ENCODE peak calls at places on chromosomes 2 and 18, in nine cellular contexts. Q is ascending aorta; S is HepG2; N is heart right ventricle; H is A673; T is AG10803; P is fibroblast of pulmonary artery; I is CD8-positive, alpha-beta T cell; M is lung. A is an unnamed sample.

GRCh38 chr2:196677404-196677803 is 37.9 kb downstream of the CCDC150 start:
- DNase-seq in N (no peak), M (no peak), Q (no peak), H (no peak), I (no peak), S (no peak), P (peak), T (peak), A (peak)

GRCh38 chr18:73962251-73962650 is 185.4 kb downstream of the FBXO15 start:
- DNase-seq in H (no peak), S (no peak), I (no peak), P (no peak), Q (no peak), T (peak), N (no peak), M (no peak), A (peak)

GRCh38 chr2:40668435-40668834 is 216.5 kb upstream of the SLC8A1 start:
- DNase-seq in M (no peak), H (peak), P (peak), Q (no peak), N (no peak), I (no peak), T (peak), S (no peak), A (peak)

GRCh38 chr2:30349691-30350090 is 97.4 kb upstream of the LCLAT1 start:
- DNase-seq in N (no peak), M (no peak), Q (no peak), P (no peak), S (no peak), H (no peak), T (peak), I (no peak), A (peak)

GRCh38 chr2:101007415-101008345 is 5.6 kb downstream of the RPL31 start:
- DNase-seq in Q (no peak), I (no peak), M (no peak), H (no peak), S (no peak), N (no peak), P (peak), T (no peak), A (no peak)

GRCh38 chr2:86787701-86788100 is 3.0 kb downstream of the CD8A start:
- DNase-seq in H (no peak), Q (no peak), P (peak), N (peak), M (no peak), S (no peak), T (no peak), I (no peak), A (no peak)

GRCh38 chr2:182300603-182301002 is 126.2 kb downstream of the PDE1A start:
- DNase-seq in I (no peak), N (no peak), T (no peak), M (no peak), P (peak), S (no peak), H (peak), Q (no peak), A (no peak)

GRCh38 chr2:123036300-123036699 is 988.8 kb upstream of the CNTNAP5 start:
- DNase-seq in M (no peak), T (no peak), H (no peak), N (no peak), I (no peak), Q (no peak), S (no peak), P (no peak), A (no peak)

GRCh38 chr2:44016282-44016681 is 20.5 kb upstream of the LRPPRC start:
- DNase-seq in H (peak), Q (no peak), P (peak), I (no peak), S (peak), T (peak), N (peak), M (no peak), A (peak)

GRCh38 chr2:101883860-101884259 is 107.9 kb upstream of the IL1R2 start:
- DNase-seq in P (peak), Q (no peak), M (no peak), N (no peak), T (peak), S (peak), H (peak), I (no peak), A (peak)

GRCh38 chr2:228082571-228082970 is 98.9 kb downstream of the SPHKAP start:
- DNase-seq in I (no peak), Q (no peak), N (no peak), S (no peak), T (no peak), P (no peak), M (no peak), H (peak), A (no peak)

GRCh38 chr2:216292886-216293291 is 79.4 kb downstream of the MARCHF4 start:
- DNase-seq in Q (no peak), S (no peak), P (peak), N (no peak), H (peak), T (peak), M (no peak), I (no peak), A (peak)

GRCh38 chr2:217993817-217994459 is 8.9 kb downstream of the TNS1 start:
- DNase-seq in P (peak), Q (no peak), I (peak), N (peak), S (peak), M (peak), T (no peak), H (peak), A (peak)

GRCh38 chr2:68791914-68792313 is 57.3 kb downstream of the ARHGAP25 start:
- DNase-seq in P (no peak), H (no peak), Q (no peak), M (no peak), S (no peak), T (no peak), I (no peak), N (no peak), A (no peak)

GRCh38 chr2:184410160-184410559 is 188.2 kb upstream of the ZNF804A start:
- DNase-seq in N (no peak), I (no peak), S (no peak), M (no peak), T (no peak), Q (no peak), P (no peak), H (no peak), A (no peak)

GRCh38 chr2:170966648-170967396 is 37.8 kb downstream of the GORASP2 start:
- DNase-seq in H (peak), S (peak), Q (no peak), N (no peak), M (no peak), P (no peak), I (no peak), T (no peak), A (no peak)

GRCh38 chr18:54209471-54210180 is 14.8 kb downstream of the MBD2 start:
- DNase-seq in H (no peak), S (no peak), M (no peak), T (peak), P (no peak), I (no peak), Q (no peak), N (no peak), A (no peak)

GRCh38 chr18:43662657-43663056 is 385.4 kb upstream of the SYT4 start:
- DNase-seq in H (peak), S (no peak), T (peak), M (no peak), I (no peak), N (no peak), Q (no peak), P (peak), A (peak)

GRCh38 chr2:175414872-175415487 is 233.5 kb upstream of the ATP5MC3 start:
- DNase-seq in S (peak), N (peak), M (peak), P (peak), Q (no peak), T (peak), H (peak), I (no peak), A (peak)

GRCh38 chr18:41992066-41992465 is 37.0 kb downstream of the PIK3C3 start:
- DNase-seq in I (no peak), S (no peak), Q (no peak), M (no peak), T (peak), N (no peak), H (no peak), P (peak), A (no peak)

GRCh38 chr2:60097298-60097697 is 456.2 kb downstream of the BCL11A start:
- DNase-seq in P (no peak), S (no peak), Q (no peak), M (no peak), N (no peak), T (no peak), H (no peak), I (no peak), A (no peak)

GRCh38 chr2:47227532-47228166 is 72.5 kb upstream of the STPG4 start:
- DNase-seq in Q (no peak), T (no peak), P (no peak), I (no peak), S (no peak), M (no peak), N (no peak), H (no peak), A (no peak)

GRCh38 chr2:241854342-241855244 is 4.1 kb downstream of the PDCD1 start:
- DNase-seq in H (no peak), N (no peak), Q (no peak), S (peak), I (no peak), M (no peak), T (no peak), P (no peak), A (no peak)

GRCh38 chr2:223588251-223588650 is 13.9 kb downstream of the SCG2 start:
- DNase-seq in P (no peak), Q (no peak), M (no peak), H (peak), S (no peak), N (no peak), I (no peak), T (no peak), A (no peak)

GRCh38 chr2:62577994-62578836 is 72.2 kb upstream of the TMEM17 start:
- DNase-seq in T (peak), S (peak), Q (no peak), H (no peak), N (no peak), I (no peak), M (no peak), P (peak), A (peak)

GRCh38 chr18:8839285-8839684 is 133.9 kb downstream of the MTCL1 start:
- DNase-seq in T (peak), H (no peak), Q (no peak), M (no peak), P (peak), I (no peak), N (peak), S (no peak), A (peak)
- H3K4me3 ChIP-seq in T (no peak), H (no peak), Q (no peak), M (no peak), P (no peak), I (no peak), N (no peak), S (no peak), A (no peak)

GRCh38 chr2:41759880-41760279 is 287.9 kb upstream of the PKDCC start:
- DNase-seq in I (no peak), H (no peak), S (no peak), Q (no peak), T (no peak), M (no peak), N (no peak), P (no peak), A (no peak)

GRCh38 chr2:41768301-41768700 is 279.5 kb upstream of the PKDCC start:
- DNase-seq in S (no peak), T (no peak), Q (no peak), H (peak), P (no peak), I (no peak), M (no peak), N (peak), A (no peak)

GRCh38 chr2:41763091-41763490 is 284.7 kb upstream of the PKDCC start:
- DNase-seq in S (no peak), P (no peak), N (no peak), Q (no peak), I (no peak), M (no peak), T (no peak), H (no peak), A (no peak)

DNA sequence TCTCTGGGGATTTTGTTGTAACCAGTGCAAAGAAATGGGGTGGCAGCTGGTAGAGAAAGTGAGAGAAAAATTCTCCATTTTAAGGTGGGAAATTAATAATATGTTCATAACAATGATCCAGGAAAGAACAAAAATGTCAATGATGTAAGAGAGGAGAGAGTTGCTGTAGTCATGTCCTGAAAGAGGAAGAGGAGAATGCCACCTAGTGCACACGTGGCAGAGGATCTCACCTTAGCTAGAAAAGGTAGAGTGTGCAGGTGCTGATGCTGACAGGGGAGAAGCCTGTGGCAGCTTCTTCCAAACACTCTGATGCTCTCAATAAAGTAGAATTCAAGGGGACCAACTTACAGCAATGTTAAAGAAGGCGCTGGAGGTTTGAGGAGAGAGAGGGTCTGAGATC is 282.9 kb upstream of the PKDCC start:
- DNase-seq in H (no peak), T (no peak), M (no peak), N (no peak), S (no peak), P (no peak), I (no peak), Q (no peak), A (no peak)
- TF ChIP-seq CTCF in H (no peak), T (no peak), M (no peak), N (no peak), S (peak), P (no peak), I (no peak), Q (no peak), A (no peak)

GRCh38 chr2:85248741-85249524 is 78.9 kb downstream of the TGOLN2 start:
- DNase-seq in S (no peak), N (peak), T (peak), M (no peak), H (peak), I (no peak), Q (no peak), P (peak), A (peak)
- H3K4me3 ChIP-seq in S (no peak), N (no peak), T (no peak), M (no peak), H (no peak), I (no peak), Q (no peak), P (no peak), A (no peak)

DNA sequence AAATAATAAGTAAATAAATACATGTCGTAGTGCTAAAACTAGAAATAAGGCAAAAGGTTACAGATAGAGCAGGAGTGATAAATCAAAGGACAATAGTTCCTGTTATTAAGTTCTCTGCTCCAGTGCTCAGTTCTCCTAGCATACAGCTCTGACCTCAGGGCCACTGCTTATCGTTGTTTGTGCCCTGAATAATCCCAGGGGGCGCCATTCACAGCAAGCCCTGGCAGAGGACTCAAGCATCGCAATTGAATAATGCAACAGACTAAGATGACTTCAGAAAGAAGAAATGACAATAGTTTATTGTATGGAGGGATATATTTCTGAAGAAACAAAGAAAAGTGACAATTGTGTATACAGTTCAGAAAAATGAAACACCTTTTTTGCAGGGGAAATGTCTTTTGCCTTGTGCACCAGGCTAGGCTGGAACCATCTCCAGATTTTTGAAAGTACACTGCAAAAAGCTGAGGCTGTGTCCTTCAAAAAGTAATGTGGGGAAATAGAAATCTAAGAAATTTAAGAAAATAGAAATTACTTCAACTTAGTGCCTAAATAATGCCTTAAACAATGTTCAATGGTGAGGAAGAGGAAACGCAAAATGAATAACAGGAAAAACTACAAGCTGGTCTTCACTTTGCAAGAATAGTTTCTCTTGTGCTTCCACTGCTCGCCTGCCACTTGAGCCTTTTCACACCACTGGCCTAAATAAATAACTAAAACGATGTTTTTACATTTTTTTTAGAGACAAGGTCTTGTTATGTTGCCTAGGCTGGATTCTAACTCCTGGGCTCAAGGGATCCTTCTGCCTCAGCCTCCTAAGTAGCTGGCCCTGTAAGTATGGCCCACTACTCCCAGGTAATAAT is 19.0 kb upstream of the CCNYL1 start:
- DNase-seq in T (peak), H (peak), I (peak), Q (no peak), N (peak), S (peak), P (no peak), M (peak), A (peak)
- TF ChIP-seq CTCF in T (peak), H (peak), I (peak), Q (peak), N (peak), S (peak), P (peak), M (no peak), A (peak)

GRCh38 chr2:24402242-24403092 is 42.1 kb upstream of the ITSN2 start:
- DNase-seq in I (no peak), M (no peak), T (no peak), Q (no peak), P (no peak), S (no peak), N (no peak), H (no peak), A (no peak)
- H3K4me3 ChIP-seq in I (no peak), M (no peak), T (peak), Q (peak), P (peak), S (peak), N (peak), H (no peak), A (peak)

DNA sequence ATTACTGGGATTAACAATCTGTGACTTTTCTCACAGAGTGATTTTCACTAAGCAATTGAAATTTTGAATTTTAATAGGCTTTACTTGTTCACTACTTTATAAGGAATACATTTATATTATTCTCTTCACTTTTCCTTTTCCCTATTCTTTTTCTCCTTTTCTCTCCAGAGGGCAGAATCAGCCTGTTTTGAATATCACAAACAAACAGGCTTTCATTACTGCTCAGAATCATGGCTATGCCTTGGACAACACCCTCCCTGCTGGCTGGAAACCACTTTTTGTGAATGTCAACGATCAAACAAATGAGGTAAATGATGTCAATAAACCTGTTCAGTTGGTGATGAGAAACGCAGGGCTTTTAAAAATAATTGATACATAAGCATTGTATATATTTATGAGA is 35.3 kb downstream of the CPS1 start:
- DNase-seq in N (no peak), I (no peak), M (no peak), H (no peak), T (no peak), P (no peak), S (no peak), Q (no peak), A (no peak)
- TF ChIP-seq CTCF in N (no peak), I (no peak), M (no peak), H (no peak), T (no peak), P (no peak), S (no peak), Q (no peak), A (no peak)

GRCh38 chr18:79797518-79798345 is at the start of gene KCNG2:
- DNase-seq in I (no peak), Q (no peak), T (no peak), P (peak), M (no peak), N (no peak), H (peak), S (no peak), A (no peak)

GRCh38 chr18:79800353-79801180 is 2.8 kb downstream of the KCNG2 start:
- DNase-seq in I (no peak), H (no peak), Q (no peak), N (no peak), P (no peak), T (no peak), S (no peak), M (no peak), A (no peak)

GRCh38 chr18:79799619-79800352 is 2.0 kb downstream of the KCNG2 start:
- DNase-seq in P (no peak), Q (no peak), T (no peak), M (no peak), I (no peak), H (no peak), S (no peak), N (no peak), A (no peak)

GRCh38 chr18:79798346-79798998 is 734 bp downstream of the KCNG2 start:
- DNase-seq in T (no peak), N (no peak), P (no peak), I (no peak), H (no peak), Q (no peak), S (no peak), M (no peak), A (no peak)

GRCh38 chr18:79798999-79799370 is 1.2 kb downstream of the KCNG2 start:
- DNase-seq in P (peak), N (no peak), H (no peak), Q (no peak), T (no peak), I (no peak), S (no peak), M (no peak), A (no peak)
- H3K4me3 ChIP-seq in P (peak), N (peak), H (no peak), Q (no peak), T (no peak), I (no peak), S (no peak), M (no peak), A (no peak)

DNA sequence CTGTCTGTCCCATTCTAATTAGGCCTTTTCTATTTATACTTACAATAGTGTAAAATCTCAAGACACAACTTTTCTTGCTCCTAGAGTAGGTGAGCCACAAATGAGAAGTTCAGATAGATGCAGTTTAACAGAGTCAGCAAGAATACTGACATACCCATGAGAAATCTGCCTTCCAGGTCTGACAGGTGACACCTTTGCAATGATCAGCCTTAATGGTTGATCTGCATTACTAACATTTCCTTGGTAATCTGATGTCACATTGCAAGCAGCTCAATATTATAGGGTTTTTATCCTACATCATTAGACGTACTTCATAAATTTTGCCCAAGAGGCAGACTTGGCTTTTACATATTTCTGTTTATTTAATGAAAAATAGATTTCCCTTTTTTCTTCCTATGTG is 359.3 kb upstream of the VWC2L start:
- DNase-seq in I (no peak), S (no peak), N (no peak), M (no peak), T (no peak), H (no peak), P (no peak), Q (no peak), A (no peak)
- TF ChIP-seq CTCF in I (no peak), S (no peak), N (no peak), M (no peak), T (no peak), H (no peak), P (no peak), Q (no peak), A (no peak)